ENCODE peak calls at places on chromosomes 12 and 14, in four cellular contexts. P is mesendoderm, Z is mesenchymal stem cell, S is H9. T is an unnamed sample.

GRCh38 chr12:6250343-6250742 is 50.1 kb downstream of the CD9 start:
- DNase-seq in P (no peak), Z (no peak), S (no peak), T (no peak)

GRCh38 chr12:77724367-77724957 is 106.2 kb upstream of the NAV3 start:
- DNase-seq in P (peak; percentile 45), Z (peak; percentile 75), S (no peak), T (no peak)

GRCh38 chr12:79637093-79637492 is 53.7 kb downstream of the PAWR start:
- DNase-seq in P (no peak), Z (no peak), S (no peak), T (no peak)

GRCh38 chr14:38205949-38206665 is 1.6 kb upstream of the SSTR1 start:
- DNase-seq in P (no peak), Z (no peak), S (no peak), T (no peak)

GRCh38 chr14:48568252-48568651 is 892.8 kb upstream of the MDGA2 start:
- DNase-seq in P (no peak), Z (no peak), S (no peak), T (no peak)

GRCh38 chr12:88142610-88142991 is 494 bp downstream of the TMTC3 start:
- DNase-seq in P (peak; percentile 53), Z (no peak), S (peak; percentile 47), T (peak; percentile 0)

GRCh38 chr14:91980157-91980556 is 32.7 kb upstream of the FBLN5 start:
- DNase-seq in P (no peak), Z (peak; percentile 83), S (no peak), T (peak; percentile 4)

GRCh38 chr12:27031531-27031930 is 9.2 kb downstream of the MED21 start:
- DNase-seq in P (no peak), Z (no peak), S (no peak), T (no peak)

GRCh38 chr12:2364566-2365165 is 311.9 kb downstream of the CACNA1C start:
- DNase-seq in P (peak; percentile 32), Z (no peak), S (peak; percentile 60), T (peak; percentile 7)

GRCh38 chr12:27333311-27334009 is 824 bp downstream of the BMAL2 start:
- DNase-seq in P (no peak), Z (peak; percentile 47), S (peak; percentile 56), T (peak; percentile 85)

GRCh38 chr14:67620217-67620789 is 583 bp downstream of the ARG2 start:
- DNase-seq in P (peak; percentile 70), Z (peak; percentile 23), S (peak; percentile 58), T (no peak)

GRCh38 chr12:2335517-2335916 is 282.7 kb downstream of the CACNA1C start:
- DNase-seq in P (no peak), Z (peak; percentile 62), S (no peak), T (peak; percentile 28)

GRCh38 chr12:96687719-96688118 is 198.3 kb downstream of the CFAP54 start:
- DNase-seq in P (no peak), Z (no peak), S (no peak), T (no peak)

GRCh38 chr12:75738486-75738885 is 227.1 kb upstream of the KRR1 start:
- DNase-seq in P (no peak), Z (peak; percentile 62), S (no peak), T (no peak)

GRCh38 chr14:96363751-96364336 is 518 bp downstream of the GSKIP start:
- DNase-seq in P (peak; percentile 77), Z (peak; percentile 70), S (peak; percentile 46), T (peak; percentile 78)
- H2BK5ac ChIP-seq in P (no peak overlapping the region), Z (peak overlapping the region; percentile 61), S (no peak overlapping the region), T (peak overlapping the region; percentile 68)

DNA sequence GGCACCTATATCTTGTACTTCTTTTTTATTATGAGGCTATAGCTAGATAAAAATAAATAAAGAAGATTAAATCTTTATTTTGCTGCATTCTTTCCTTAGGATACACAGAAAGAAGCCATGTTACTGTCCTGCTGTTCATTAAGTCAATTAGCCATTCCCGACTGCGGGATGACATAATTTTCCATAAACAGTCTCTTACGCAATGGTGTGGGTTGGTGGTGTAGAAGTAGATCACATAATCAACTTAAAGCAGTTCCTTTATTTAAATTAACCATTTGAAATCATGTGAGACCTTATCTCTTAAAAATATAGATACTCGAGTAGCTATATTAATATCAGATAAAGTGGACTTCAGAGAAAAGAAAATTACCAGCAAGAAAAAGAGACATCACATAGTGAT is 40.2 kb downstream of the TAOK3 start:
- DNase-seq in P (no peak), Z (peak; percentile 80), S (no peak), T (no peak)
- H2BK5ac ChIP-seq in P (no peak overlapping the region), Z (no peak overlapping the region), S (no peak overlapping the region), T (no peak overlapping the region)

GRCh38 chr12:109727746-109728726 is 14.4 kb downstream of the FAM222A start:
- DNase-seq in P (no peak), Z (no peak), S (peak; percentile 24), T (peak; percentile 60)
- H2BK5ac ChIP-seq in P (no peak overlapping the region), Z (no peak overlapping the region), S (no peak overlapping the region), T (no peak overlapping the region)

DNA sequence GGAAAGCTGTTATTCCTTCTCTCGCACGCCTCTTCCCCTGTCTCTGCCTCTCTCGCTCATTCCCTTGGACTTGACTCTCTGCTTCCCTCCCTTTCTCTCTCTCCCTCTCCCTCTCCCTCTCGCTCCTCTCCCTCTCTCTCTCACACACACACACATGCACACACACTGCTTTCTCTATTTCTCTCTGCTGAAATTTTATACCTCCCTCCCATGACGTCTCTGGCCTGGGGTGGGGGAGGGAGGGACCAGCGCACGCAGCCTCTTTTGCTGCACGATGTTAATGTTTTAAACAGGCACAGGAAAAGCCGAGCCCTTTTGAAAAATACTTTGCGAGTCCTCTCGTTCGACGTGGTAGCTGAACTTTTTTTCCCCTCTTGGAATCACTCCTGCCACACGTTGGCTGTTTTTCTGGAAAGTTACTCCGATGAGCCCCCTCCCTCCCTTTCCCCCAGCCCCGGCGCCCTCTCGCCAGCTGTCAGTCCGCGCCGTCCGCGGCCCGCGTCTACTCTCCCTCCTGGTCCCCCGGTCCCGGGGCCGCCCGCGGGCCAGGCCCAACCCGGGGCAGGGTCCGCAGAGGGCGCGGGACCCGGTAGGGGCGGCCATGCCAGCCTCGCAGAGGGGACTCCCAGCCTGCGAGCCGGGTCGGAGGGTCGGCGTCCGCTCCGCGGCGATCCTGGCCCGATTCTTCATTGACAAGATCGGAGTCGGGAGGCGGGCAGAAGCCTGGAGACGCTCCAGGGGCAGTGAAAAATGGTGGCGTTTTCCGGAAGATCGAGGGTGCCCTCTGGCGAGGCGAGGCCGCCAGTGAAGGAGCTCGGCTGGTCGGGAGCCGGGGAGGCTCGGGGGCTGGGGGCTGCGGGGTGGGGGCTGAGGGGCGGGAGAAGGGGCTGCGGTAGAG is at the start of gene TGFB3:
- DNase-seq in P (peak; percentile 89), Z (peak; percentile 94), S (peak; percentile 86), T (peak; percentile 86)
- H2BK5ac ChIP-seq in P (no peak within 1 kb of the TSS), Z (peak within 1 kb of the TSS; percentile 35), S (no peak within 1 kb of the TSS), T (peak within 1 kb of the TSS; percentile 66)

DNA sequence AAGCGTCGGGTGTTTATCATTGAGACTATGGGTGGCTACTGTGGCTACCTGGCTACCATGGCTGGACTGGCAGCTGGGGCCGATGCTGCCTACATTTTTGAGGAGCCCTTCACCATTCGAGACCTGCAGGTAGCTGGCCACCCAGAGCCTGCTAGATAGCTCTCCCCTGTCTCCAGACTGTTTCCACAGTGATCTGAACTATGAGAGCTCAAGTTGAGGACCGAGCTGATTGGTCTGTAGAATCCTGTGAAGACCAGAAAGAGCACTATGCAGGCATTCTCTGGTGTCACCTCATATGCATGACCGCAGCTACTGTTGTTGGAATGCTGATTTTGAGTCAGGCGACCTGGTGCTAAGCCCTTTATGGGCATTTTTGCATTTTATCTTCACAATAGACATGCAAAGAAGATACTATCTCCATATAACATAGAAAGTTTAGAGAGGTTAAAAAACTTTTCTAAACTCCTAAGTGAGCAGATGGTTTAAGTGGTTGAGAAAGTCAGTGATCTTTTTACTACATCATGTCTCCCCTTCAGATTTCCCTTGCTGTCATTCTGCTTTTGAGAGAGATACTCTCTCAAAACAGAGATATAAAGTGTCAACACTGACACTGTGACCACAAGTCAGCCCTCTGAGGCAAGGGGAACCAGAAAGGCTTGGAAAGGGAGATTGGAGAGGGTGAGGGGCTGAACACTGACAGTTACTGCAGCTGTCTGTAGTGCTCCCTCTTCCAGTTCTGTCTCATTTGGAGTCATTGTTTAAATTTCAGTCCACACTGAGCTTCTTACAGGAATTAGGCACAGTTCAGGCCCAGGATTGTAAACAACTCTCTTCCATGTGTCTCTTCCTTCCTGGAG is 14.3 kb downstream of the ASB8 start:
- DNase-seq in P (peak; percentile 83), Z (no peak), S (peak; percentile 69), T (no peak)
- H2BK5ac ChIP-seq in P (no peak overlapping the region), Z (no peak overlapping the region), S (peak overlapping the region; percentile 18), T (no peak overlapping the region)

GRCh38 chr12:64169999-64170398 is 52.1 kb downstream of the KICS2 start:
- DNase-seq in P (no peak), Z (no peak), S (no peak), T (no peak)

GRCh38 chr12:64172143-64172970 is 49.7 kb downstream of the KICS2 start:
- DNase-seq in P (peak; percentile 14), Z (no peak), S (no peak), T (no peak)

GRCh38 chr12:64173456-64173855 is 48.6 kb downstream of the KICS2 start:
- DNase-seq in P (no peak), Z (no peak), S (no peak), T (peak; percentile 82)

GRCh38 chr12:64175254-64175945 is 46.7 kb downstream of the KICS2 start:
- DNase-seq in P (peak; percentile 62), Z (no peak), S (no peak), T (no peak)

DNA sequence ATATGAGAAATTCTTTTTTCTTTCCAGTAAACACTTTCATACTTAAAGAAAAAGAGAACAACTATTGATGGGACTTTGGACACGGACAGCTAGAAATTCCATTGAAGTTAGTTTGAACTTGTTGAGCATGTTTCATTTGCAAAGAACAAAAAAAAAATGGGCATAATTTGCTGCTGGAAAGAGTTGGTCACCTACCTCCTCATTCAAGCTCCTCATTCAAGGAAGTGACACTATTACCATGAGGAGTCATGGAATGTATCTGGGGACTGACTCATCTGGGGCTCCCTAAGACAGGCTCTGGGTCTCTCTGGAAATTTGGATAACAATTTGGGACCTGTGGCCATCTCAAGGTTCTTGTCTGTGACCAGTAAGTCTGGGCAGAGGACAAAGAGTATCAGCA is 50.4 kb downstream of the KICS2 start:
- DNase-seq in P (peak; percentile 72), Z (peak; percentile 77), S (no peak), T (no peak)
- H2BK5ac ChIP-seq in P (no peak overlapping the region), Z (no peak overlapping the region), S (no peak overlapping the region), T (no peak overlapping the region)

GRCh38 chr12:90261283-90261682 is 552.6 kb upstream of the ATP2B1 start:
- DNase-seq in P (no peak), Z (peak; percentile 25), S (no peak), T (no peak)

GRCh38 chr12:90260136-90260535 is 551.5 kb upstream of the ATP2B1 start:
- DNase-seq in P (no peak), Z (no peak), S (no peak), T (no peak)

GRCh38 chr12:90257927-90258624 is 549.4 kb upstream of the ATP2B1 start:
- DNase-seq in P (no peak), Z (no peak), S (no peak), T (no peak)

GRCh38 chr12:90262261-90262660 is 553.6 kb upstream of the ATP2B1 start:
- DNase-seq in P (no peak), Z (peak; percentile 32), S (no peak), T (no peak)
- H2BK5ac ChIP-seq in P (no peak overlapping the region), Z (no peak overlapping the region), S (no peak overlapping the region), T (no peak overlapping the region)

GRCh38 chr14:53461823-53462222 is 308.7 kb upstream of the DDHD1 start:
- DNase-seq in P (peak; percentile 10), Z (no peak), S (no peak), T (no peak)
- H2BK5ac ChIP-seq in P (no peak overlapping the region), Z (no peak overlapping the region), S (no peak overlapping the region), T (no peak overlapping the region)

GRCh38 chr14:68978550-68978911 is 571 bp downstream of the ACTN1 start:
- DNase-seq in P (peak; percentile 69), Z (peak; percentile 62), S (peak; percentile 78), T (peak; percentile 43)
- H2BK5ac ChIP-seq in P (peak overlapping the region; percentile 95), Z (peak overlapping the region; percentile 94), S (no peak overlapping the region), T (peak overlapping the region; percentile 86)

T was measured in trophoblast cell.